ENCODE peak calls at places on chromosomes 4 and X, in four cellular contexts. E is psoas muscle, T is ovary, F is tibial nerve. R is an unnamed sample.

GRCh38 chrX:3256868-3257267 is 89.6 kb downstream of the MXRA5 start:
- DNase-seq in E (no peak), T (no peak), F (no peak), R (no peak)

GRCh38 chr4:121192500-121192899 is 28.4 kb upstream of the TNIP3 start:
- DNase-seq in E (no peak), T (no peak), F (no peak), R (peak)

GRCh38 chr4:158622251-158622650 is 49.4 kb downstream of the C4orf46 start:
- DNase-seq in E (no peak), T (no peak), F (no peak), R (peak)

GRCh38 chr4:158314756-158315487 is 104.6 kb downstream of the TMEM144 start:
- DNase-seq in E (no peak), T (no peak), F (no peak), R (peak)

GRCh38 chrX:19156223-19156622 is 34.0 kb upstream of the ADGRG2 start:
- DNase-seq in E (no peak), T (no peak), F (no peak), R (no peak)

GRCh38 chrX:48961585-48962091 is 4.2 kb upstream of the OTUD5 start:
- DNase-seq in E (no peak), T (no peak), F (no peak), R (peak)

GRCh38 chrX:68196939-68197791 is 236.1 kb downstream of the OPHN1 start:
- DNase-seq in E (no peak), T (no peak), F (no peak), R (peak)

GRCh38 chr4:165154482-165154881 is 41.8 kb upstream of the TMEM192 start:
- DNase-seq in E (no peak), T (no peak), F (no peak), R (no peak)

GRCh38 chr4:141425124-141425523 is 204.4 kb downstream of the ZNF330 start:
- DNase-seq in E (no peak), T (no peak), F (no peak), R (peak)

GRCh38 chr4:150237110-150237852 is 159.0 kb downstream of the DCLK2 start:
- DNase-seq in E (no peak), T (no peak), F (no peak), R (peak)

GRCh38 chrX:22818061-22818460 is 181.7 kb upstream of the DDX53 start:
- DNase-seq in E (no peak), T (no peak), F (no peak), R (peak)

GRCh38 chr4:85508654-85509053 is 33.7 kb downstream of the ARHGAP24 start:
- DNase-seq in E (no peak), T (no peak), F (no peak), R (no peak)

GRCh38 chr4:164501074-164501473 is 252.9 kb upstream of the SMIM31 start:
- DNase-seq in E (no peak), T (no peak), F (no peak), R (no peak)

GRCh38 chrX:141815904-141816303 is 22.2 kb upstream of the MAGEC3 start:
- DNase-seq in E (no peak), T (no peak), F (no peak), R (no peak)

GRCh38 chr4:142824368-142824767 is 21.7 kb downstream of the INPP4B start:
- DNase-seq in E (no peak), T (no peak), F (no peak), R (peak)

GRCh38 chr4:5048721-5049120 is 2.6 kb upstream of the STK32B start:
- DNase-seq in E (no peak), T (no peak), F (no peak), R (no peak)

GRCh38 chr4:140255919-140256318 is 101.9 kb upstream of the MAML3 start:
- DNase-seq in E (no peak), T (no peak), F (no peak), R (no peak)

GRCh38 chrX:120023259-120023658 is 54.2 kb downstream of the RHOXF2B start:
- DNase-seq in E (no peak), T (no peak), F (no peak), R (no peak)

GRCh38 chrX:154142950-154143745 is 895 bp upstream of the OPN1LW start:
- DNase-seq in E (no peak), T (no peak), F (no peak), R (no peak)
- H3K4me3 ChIP-seq in E (no peak), T (no peak), F (no peak), R (no peak)

DNA sequence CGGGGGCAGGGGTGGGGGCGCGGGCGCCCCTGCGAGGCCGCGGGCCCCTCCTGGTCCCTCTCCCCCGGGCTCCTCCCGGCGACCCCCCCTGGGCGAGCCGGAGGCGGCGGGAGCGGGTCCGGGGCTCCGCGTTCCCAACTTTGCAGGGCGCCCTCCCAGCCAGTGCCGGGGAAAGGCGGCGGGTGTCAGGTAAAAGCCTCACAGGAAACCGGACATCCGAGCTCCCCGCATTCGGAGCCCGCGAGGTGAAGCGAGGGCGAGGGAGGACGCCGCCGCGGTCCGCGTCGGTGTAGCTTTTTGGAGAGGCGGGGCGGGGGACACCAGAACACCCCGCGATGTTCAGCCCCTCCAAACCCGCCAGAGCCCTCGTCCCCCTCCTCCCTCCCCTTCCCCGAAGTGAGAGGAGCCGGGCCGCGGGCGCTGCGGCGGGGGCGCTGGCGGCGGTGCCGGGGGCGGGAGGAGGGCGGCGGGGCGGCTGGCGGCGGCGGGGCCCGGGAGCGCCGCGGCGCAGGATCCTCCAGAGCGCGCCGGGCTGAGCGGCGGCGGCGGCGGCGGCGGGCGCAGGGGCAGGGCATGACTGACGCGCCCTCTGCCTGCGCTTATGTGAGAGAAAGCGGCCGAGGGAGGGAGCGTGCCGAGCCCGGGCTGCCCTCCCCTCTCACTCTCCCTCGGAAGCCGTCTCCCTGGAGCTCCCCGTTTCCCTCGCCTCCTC is at the start of gene VEGFC:
- DNase-seq in E (peak), T (peak), F (no peak), R (peak)
- H3K4me3 ChIP-seq in E (peak), T (peak), F (peak), R (peak)

DNA sequence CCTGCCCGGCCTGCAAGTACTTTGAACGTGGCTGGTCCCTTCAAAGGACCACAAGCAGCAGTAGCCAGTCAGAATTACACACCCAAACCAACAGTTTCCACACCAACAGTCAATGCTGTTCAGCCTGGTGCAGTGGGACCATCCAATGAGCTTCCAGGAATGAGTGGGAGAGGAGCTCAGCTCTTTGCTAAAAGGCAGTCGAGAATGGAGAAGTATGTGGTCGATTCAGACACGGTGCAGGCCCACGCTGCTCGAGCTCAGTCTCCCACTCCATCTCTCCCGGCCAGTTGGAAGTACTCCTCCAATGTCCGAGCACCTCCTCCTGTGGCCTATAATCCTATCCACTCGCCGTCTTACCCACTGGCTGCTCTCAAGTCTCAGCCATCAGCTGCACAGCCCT is 104.4 kb upstream of the MYOZ2 start:
- DNase-seq in E (no peak), T (no peak), F (no peak), R (no peak)
- H3K4me3 ChIP-seq in E (peak), T (peak), F (peak), R (no peak)

DNA sequence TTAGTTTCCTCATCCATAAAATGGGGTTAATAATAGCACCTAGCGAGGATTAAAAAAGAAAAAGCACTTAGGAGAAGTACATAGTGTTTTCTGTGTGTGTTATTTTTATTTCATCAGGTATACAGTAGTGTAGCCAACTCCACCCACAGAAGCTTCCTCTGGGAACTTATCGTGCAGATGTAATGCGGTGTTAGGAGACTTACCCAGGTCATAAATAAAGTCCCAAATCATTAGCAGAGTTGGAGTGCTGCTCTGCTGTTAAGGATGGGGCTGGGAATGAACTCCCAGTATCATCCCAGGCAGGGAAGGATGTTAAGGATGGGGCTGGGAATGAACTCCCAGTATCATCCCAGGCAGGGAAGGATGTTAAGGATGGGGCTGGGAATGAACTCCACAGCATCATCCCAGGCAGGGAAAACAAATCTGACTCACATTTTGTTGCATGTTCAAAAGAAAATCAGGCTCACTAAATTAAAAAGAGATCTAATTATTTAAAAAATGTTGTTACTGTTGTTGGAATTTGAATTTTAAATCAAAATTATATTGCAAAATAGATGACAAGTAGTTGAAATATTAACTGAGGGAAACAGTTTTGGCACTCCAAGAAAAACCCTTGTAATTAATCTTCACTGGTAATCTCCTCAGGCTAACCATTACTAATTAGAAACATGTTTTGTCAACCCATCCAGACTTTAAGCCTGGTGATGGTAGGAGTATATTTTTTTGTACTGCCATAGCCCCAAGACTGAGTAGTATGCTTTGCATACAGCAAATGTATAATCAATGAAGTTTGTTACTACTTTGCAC is 10.2 kb upstream of the SFRP2 start:
- DNase-seq in E (no peak), T (no peak), F (no peak), R (no peak)
- H3K4me3 ChIP-seq in E (no peak), T (no peak), F (no peak), R (no peak)

GRCh38 chrX:74246524-74246923 is 57.5 kb upstream of the ZCCHC13 start:
- DNase-seq in E (no peak), T (no peak), F (no peak), R (no peak)
- H3K4me3 ChIP-seq in E (no peak), T (no peak), F (no peak), R (no peak)

DNA sequence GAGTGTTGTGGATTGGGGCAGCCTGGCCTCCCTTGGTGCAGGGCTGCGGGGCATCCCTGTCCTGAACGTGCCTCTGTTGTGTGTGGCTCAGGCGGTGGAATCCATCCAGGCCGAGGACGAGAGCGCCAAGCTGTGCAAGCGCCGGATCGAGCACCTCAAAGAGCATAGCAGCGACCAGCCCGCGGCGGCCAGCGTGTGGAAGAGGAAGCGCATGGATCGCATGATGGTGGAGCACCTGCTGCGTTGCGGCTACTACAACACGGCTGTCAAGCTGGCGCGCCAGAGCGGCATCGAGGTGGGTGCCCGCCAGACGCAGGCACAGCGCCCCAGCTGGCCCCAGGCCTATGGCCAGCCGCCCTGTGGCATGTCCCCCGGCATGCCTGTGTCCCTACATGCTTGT is 25.6 kb downstream of the MAEA start:
- DNase-seq in E (no peak), T (no peak), F (no peak), R (no peak)
- H3K4me3 ChIP-seq in E (no peak), T (no peak), F (no peak), R (no peak)

GRCh38 chrX:46575586-46575985 is 2.0 kb downstream of the CHST7 start:
- DNase-seq in E (no peak), T (no peak), F (no peak), R (no peak)
- H3K4me3 ChIP-seq in E (peak), T (peak), F (peak), R (peak)